ENCODE peak calls at places on chromosome 12, in six cellular contexts. One of them, this sample, is unnamed.
A peak's percentile ranks its signal among the peaks of the same experiment; 100 is the strongest.

GRCh38 chr12:43692064-43692463 is 66.5 kb downstream of the PUS7L start:
- DNase-seq in testis: no peak
- DNase-seq in neural progenitor cell: no peak
- DNase-seq in stomach: no peak
- DNase-seq in MM.1S: no peak
- DNase-seq in pancreas: no peak
- DNase-seq in this sample: no peak

GRCh38 chr12:3542911-3543310 is 51.9 kb downstream of the PRMT8 start:
- DNase-seq in stomach: no peak
- DNase-seq in neural progenitor cell: no peak
- DNase-seq in testis: no peak
- DNase-seq in MM.1S: no peak
- DNase-seq in pancreas: no peak
- DNase-seq in this sample: no peak

GRCh38 chr12:55698241-55698955 is 9.3 kb downstream of the ITGA7 start:
- DNase-seq in neural progenitor cell: no peak
- DNase-seq in MM.1S: no peak
- DNase-seq in stomach: no peak
- DNase-seq in testis: no peak
- DNase-seq in pancreas: no peak
- DNase-seq in this sample: no peak

GRCh38 chr12:130576286-130576933 is 139.7 kb downstream of the RIMBP2 start:
- DNase-seq in stomach: no peak
- DNase-seq in neural progenitor cell: no peak
- DNase-seq in pancreas: no peak
- DNase-seq in MM.1S: no peak
- DNase-seq in testis: no peak
- DNase-seq in this sample: no peak

GRCh38 chr12:93706824-93707223 is 29.6 kb downstream of the CRADD start:
- DNase-seq in MM.1S: no peak
- DNase-seq in neural progenitor cell: no peak
- DNase-seq in testis: no peak
- DNase-seq in stomach: no peak
- DNase-seq in pancreas: no peak
- DNase-seq in this sample: no peak

GRCh38 chr12:15525414-15525813 is 203.1 kb downstream of the PTPRO start:
- DNase-seq in testis: no peak
- DNase-seq in MM.1S: no peak
- DNase-seq in neural progenitor cell: no peak
- DNase-seq in stomach: no peak
- DNase-seq in pancreas: no peak
- DNase-seq in this sample: no peak

GRCh38 chr12:67911789-67912188 is 77.5 kb upstream of the IFNG-AS1 start:
- DNase-seq in stomach: no peak
- DNase-seq in pancreas: no peak
- DNase-seq in MM.1S: no peak
- DNase-seq in testis: no peak
- DNase-seq in neural progenitor cell: no peak
- DNase-seq in this sample: no peak

GRCh38 chr12:98352218-98352811 is 163.1 kb upstream of the TMPO start:
- DNase-seq in pancreas: no peak
- DNase-seq in MM.1S: no peak
- DNase-seq in stomach: no peak
- DNase-seq in neural progenitor cell: no peak
- DNase-seq in testis: no peak
- DNase-seq in this sample: no peak

GRCh38 chr12:10018390-10018789 is 8.0 kb downstream of the CLEC12B start:
- DNase-seq in testis: no peak
- DNase-seq in neural progenitor cell: no peak
- DNase-seq in stomach: no peak
- DNase-seq in MM.1S: no peak
- DNase-seq in pancreas: no peak
- DNase-seq in this sample: no peak

GRCh38 chr12:55946553-55946952 is 15.6 kb downstream of the DGKA start:
- DNase-seq in neural progenitor cell: no peak
- DNase-seq in MM.1S: no peak
- DNase-seq in stomach: no peak
- DNase-seq in testis: no peak
- DNase-seq in pancreas: no peak
- DNase-seq in this sample: no peak

GRCh38 chr12:128570191-128571065 is 253.3 kb downstream of the SLC15A4 start:
- DNase-seq in neural progenitor cell: no peak
- DNase-seq in stomach: no peak
- DNase-seq in MM.1S: peak; percentile 67
- DNase-seq in pancreas: no peak
- DNase-seq in testis: no peak
- DNase-seq in this sample: no peak

GRCh38 chr12:28780096-28780495 is 369.0 kb upstream of the FAR2 start:
- DNase-seq in testis: no peak
- DNase-seq in pancreas: no peak
- DNase-seq in stomach: no peak
- DNase-seq in neural progenitor cell: no peak
- DNase-seq in MM.1S: no peak
- DNase-seq in this sample: no peak

GRCh38 chr12:1373887-1374286 is 220.5 kb downstream of the FBXL14 start:
- DNase-seq in pancreas: no peak
- DNase-seq in neural progenitor cell: no peak
- DNase-seq in stomach: no peak
- DNase-seq in MM.1S: no peak
- DNase-seq in testis: no peak
- DNase-seq in this sample: no peak

GRCh38 chr12:19031032-19031431 is 98.5 kb upstream of the PLEKHA5 start:
- DNase-seq in testis: no peak
- DNase-seq in MM.1S: no peak
- DNase-seq in stomach: no peak
- DNase-seq in pancreas: no peak
- DNase-seq in neural progenitor cell: no peak
- DNase-seq in this sample: no peak

GRCh38 chr12:24905431-24905830 is 43.5 kb downstream of the BCAT1 start:
- DNase-seq in pancreas: no peak
- DNase-seq in MM.1S: no peak
- DNase-seq in stomach: no peak
- DNase-seq in testis: no peak
- DNase-seq in neural progenitor cell: no peak
- DNase-seq in this sample: no peak

GRCh38 chr12:76542908-76543307 is 16.7 kb downstream of the OSBPL8 start:
- DNase-seq in MM.1S: no peak
- DNase-seq in stomach: no peak
- DNase-seq in neural progenitor cell: no peak
- DNase-seq in pancreas: no peak
- DNase-seq in testis: no peak
- DNase-seq in this sample: no peak

GRCh38 chr12:112686373-112686772 is 105.2 kb upstream of the RPH3A start:
- DNase-seq in MM.1S: no peak
- DNase-seq in testis: no peak
- DNase-seq in stomach: no peak
- DNase-seq in pancreas: no peak
- DNase-seq in neural progenitor cell: no peak
- DNase-seq in this sample: no peak

GRCh38 chr12:50083301-50083700 is 1.8 kb upstream of the SMARCD1 start:
- DNase-seq in stomach: no peak
- DNase-seq in testis: no peak
- DNase-seq in MM.1S: no peak
- DNase-seq in neural progenitor cell: no peak
- DNase-seq in pancreas: no peak
- DNase-seq in this sample: no peak

GRCh38 chr12:83660727-83661126 is 974.0 kb downstream of the TMTC2 start:
- DNase-seq in stomach: no peak
- DNase-seq in neural progenitor cell: no peak
- DNase-seq in MM.1S: no peak
- DNase-seq in testis: no peak
- DNase-seq in pancreas: no peak
- DNase-seq in this sample: no peak
- H3K9me3 ChIP-seq in stomach: no peaks in the 10 kb centered on the region
- H3K9me3 ChIP-seq in neural progenitor cell: no peaks in the 10 kb centered on the region
- H3K9me3 ChIP-seq in MM.1S: no peaks in the 10 kb centered on the region
- H3K9me3 ChIP-seq in testis: no peaks in the 10 kb centered on the region
- H3K9me3 ChIP-seq in pancreas: no peaks in the 10 kb centered on the region
- H3K9me3 ChIP-seq in this sample: no peaks in the 10 kb centered on the region

GRCh38 chr12:46855760-46856159 is 30.0 kb upstream of the SLC38A4 start:
- DNase-seq in neural progenitor cell: no peak
- DNase-seq in pancreas: no peak
- DNase-seq in MM.1S: no peak
- DNase-seq in stomach: no peak
- DNase-seq in testis: no peak
- DNase-seq in this sample: no peak
- H3K9me3 ChIP-seq in neural progenitor cell: peaks cover 24% of the 10 kb centered on the region
- H3K9me3 ChIP-seq in pancreas: no peaks in the 10 kb centered on the region
- H3K9me3 ChIP-seq in MM.1S: no peaks in the 10 kb centered on the region
- H3K9me3 ChIP-seq in stomach: peaks cover 41% of the 10 kb centered on the region
- H3K9me3 ChIP-seq in testis: no peaks in the 10 kb centered on the region
- H3K9me3 ChIP-seq in this sample: peaks cover 10% of the 10 kb centered on the region

DNA sequence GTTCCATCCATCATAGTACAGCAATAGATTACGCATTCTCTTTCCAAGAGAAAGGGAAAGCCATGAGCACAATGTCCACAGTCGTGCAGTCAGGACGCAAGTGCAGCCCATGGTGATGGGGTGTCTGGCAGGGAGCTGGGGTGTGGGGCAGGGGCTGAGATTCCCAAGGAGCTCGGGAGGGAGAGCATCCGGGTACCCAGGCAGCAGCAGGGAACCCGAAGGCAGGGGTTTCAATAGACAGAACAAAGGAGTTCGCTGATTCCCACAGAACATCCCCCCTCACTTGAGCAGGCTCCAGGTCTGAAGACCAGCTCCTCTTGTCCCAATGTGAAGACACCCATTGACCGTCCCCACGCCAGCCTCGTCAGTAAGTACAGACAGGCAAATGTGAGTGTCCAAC is 13.5 kb downstream of the ANHX start:
- DNase-seq in neural progenitor cell: no peak
- DNase-seq in stomach: no peak
- DNase-seq in testis: no peak
- DNase-seq in pancreas: no peak
- DNase-seq in MM.1S: no peak
- DNase-seq in this sample: no peak
- H3K9me3 ChIP-seq in neural progenitor cell: no peaks in the 10 kb centered on the region
- H3K9me3 ChIP-seq in stomach: peaks cover 94% of the 10 kb centered on the region
- H3K9me3 ChIP-seq in testis: no peaks in the 10 kb centered on the region
- H3K9me3 ChIP-seq in pancreas: no peaks in the 10 kb centered on the region
- H3K9me3 ChIP-seq in MM.1S: no peaks in the 10 kb centered on the region
- H3K9me3 ChIP-seq in this sample: peaks cover 1% of the 10 kb centered on the region

GRCh38 chr12:34304546-34304945 is 282.2 kb downstream of the ALG10 start:
- DNase-seq in neural progenitor cell: no peak
- DNase-seq in pancreas: no peak
- DNase-seq in stomach: no peak
- DNase-seq in MM.1S: no peak
- DNase-seq in testis: no peak
- DNase-seq in this sample: no peak
- H3K9me3 ChIP-seq in neural progenitor cell: peaks cover 5% of the 10 kb centered on the region
- H3K9me3 ChIP-seq in pancreas: no peaks in the 10 kb centered on the region
- H3K9me3 ChIP-seq in stomach: peaks cover 100% of the 10 kb centered on the region
- H3K9me3 ChIP-seq in MM.1S: no peaks in the 10 kb centered on the region
- H3K9me3 ChIP-seq in testis: no peaks in the 10 kb centered on the region
- H3K9me3 ChIP-seq in this sample: no peaks in the 10 kb centered on the region

GRCh38 chr12:66143868-66144267 is 13.3 kb upstream of the LLPH start:
- DNase-seq in MM.1S: no peak
- DNase-seq in pancreas: no peak
- DNase-seq in neural progenitor cell: no peak
- DNase-seq in testis: no peak
- DNase-seq in stomach: no peak
- DNase-seq in this sample: no peak

GRCh38 chr12:66141299-66141698 is 10.7 kb upstream of the LLPH start:
- DNase-seq in neural progenitor cell: no peak
- DNase-seq in testis: no peak
- DNase-seq in pancreas: no peak
- DNase-seq in MM.1S: no peak
- DNase-seq in stomach: no peak
- DNase-seq in this sample: no peak

GRCh38 chr12:66139328-66139727 is 8.8 kb upstream of the LLPH start:
- DNase-seq in MM.1S: no peak
- DNase-seq in neural progenitor cell: no peak
- DNase-seq in stomach: no peak
- DNase-seq in testis: no peak
- DNase-seq in pancreas: no peak
- DNase-seq in this sample: no peak

GRCh38 chr12:66137937-66138336 is 7.4 kb upstream of the LLPH start:
- DNase-seq in MM.1S: no peak
- DNase-seq in pancreas: no peak
- DNase-seq in neural progenitor cell: no peak
- DNase-seq in testis: no peak
- DNase-seq in stomach: no peak
- DNase-seq in this sample: no peak

GRCh38 chr12:66140726-66141125 is 10.2 kb upstream of the LLPH start:
- DNase-seq in pancreas: no peak
- DNase-seq in neural progenitor cell: no peak
- DNase-seq in testis: no peak
- DNase-seq in stomach: no peak
- DNase-seq in MM.1S: no peak
- DNase-seq in this sample: no peak
- H3K9me3 ChIP-seq in pancreas: no peaks in the 10 kb centered on the region
- H3K9me3 ChIP-seq in neural progenitor cell: peaks cover 26% of the 10 kb centered on the region
- H3K9me3 ChIP-seq in testis: no peaks in the 10 kb centered on the region
- H3K9me3 ChIP-seq in stomach: peaks cover 18% of the 10 kb centered on the region
- H3K9me3 ChIP-seq in MM.1S: no peaks in the 10 kb centered on the region
- H3K9me3 ChIP-seq in this sample: peaks cover 12% of the 10 kb centered on the region